ENCODE peak calls at places on chromosomes 4 and X, in ten cellular contexts. G, S, C, F, X, E, D, U, R and B are unnamed samples.

GRCh38 chr4:48194986-48195773 is 61.1 kb upstream of the TXK start:
- DNase-seq in G (peak), S (no peak), C (no peak), F (no peak), X (no peak), E (no peak), D (no peak), U (no peak), R (peak), B (no peak)

GRCh38 chrX:30659421-30659820 is 6.2 kb downstream of the GK start:
- DNase-seq in G (peak), S (no peak), C (no peak), F (peak), X (no peak), E (no peak), D (no peak), U (no peak), R (peak), B (no peak)

GRCh38 chrX:119503484-119503861 is 35.2 kb downstream of the SLC25A5 start:
- DNase-seq in G (peak), S (no peak), C (no peak), F (peak), X (peak), E (peak), D (peak), U (no peak), R (no peak), B (no peak)

GRCh38 chr4:6938237-6938636 is 28.6 kb downstream of the TBC1D14 start:
- DNase-seq in G (no peak), S (no peak), C (peak), F (no peak), X (peak), E (peak), D (no peak), U (no peak), R (peak), B (peak)

GRCh38 chr4:122706511-122706910 is 26.0 kb upstream of the BBS12 start:
- DNase-seq in G (no peak), S (no peak), C (no peak), F (no peak), X (no peak), E (no peak), D (no peak), U (no peak), R (no peak), B (no peak)

GRCh38 chr4:186204103-186204559 is 12.8 kb downstream of the CYP4V2 start:
- DNase-seq in G (peak), S (no peak), C (peak), F (no peak), X (peak), E (no peak), D (peak), U (no peak), R (no peak), B (peak)

GRCh38 chr4:123415977-123416376 is 19.4 kb downstream of the SPRY1 start:
- DNase-seq in G (peak), S (no peak), C (no peak), F (no peak), X (no peak), E (no peak), D (no peak), U (no peak), R (peak), B (no peak)

GRCh38 chr4:12492730-12493398 is 991.3 kb downstream of the RAB28 start:
- DNase-seq in G (no peak), S (no peak), C (no peak), F (no peak), X (no peak), E (no peak), D (no peak), U (no peak), R (no peak), B (no peak)

GRCh38 chrX:46831620-46832327 is 5.1 kb upstream of the RP2 start:
- DNase-seq in G (peak), S (no peak), C (no peak), F (no peak), X (no peak), E (no peak), D (no peak), U (no peak), R (no peak), B (no peak)

GRCh38 chr4:130808492-130808891 is 1712.5 kb downstream of the C4orf33 start:
- DNase-seq in G (no peak), S (no peak), C (no peak), F (no peak), X (no peak), E (no peak), D (no peak), U (no peak), R (peak), B (no peak)

GRCh38 chr4:673349-674091 is 556 bp downstream of the ATP5ME start:
- DNase-seq in G (no peak), S (no peak), C (peak), F (no peak), X (peak), E (no peak), D (peak), U (no peak), R (peak), B (no peak)

GRCh38 chr4:128311659-128312392 is 24.2 kb upstream of the PGRMC2 start:
- DNase-seq in G (no peak), S (no peak), C (no peak), F (no peak), X (peak), E (no peak), D (peak), U (no peak), R (no peak), B (no peak)

GRCh38 chr4:151624606-151625565 is 135.9 kb downstream of the GATB start:
- DNase-seq in G (no peak), S (no peak), C (no peak), F (no peak), X (no peak), E (no peak), D (no peak), U (no peak), R (no peak), B (no peak)

GRCh38 chr4:26455571-26455970 is 34.7 kb downstream of the CCKAR start:
- DNase-seq in G (no peak), S (no peak), C (no peak), F (no peak), X (no peak), E (no peak), D (no peak), U (no peak), R (no peak), B (no peak)

GRCh38 chr4:151689211-151689991 is 71.4 kb downstream of the GATB start:
- DNase-seq in G (no peak), S (no peak), C (no peak), F (no peak), X (no peak), E (no peak), D (no peak), U (no peak), R (no peak), B (no peak)

GRCh38 chr4:24764305-24764704 is 31.1 kb upstream of the SOD3 start:
- DNase-seq in G (peak), S (no peak), C (no peak), F (no peak), X (no peak), E (no peak), D (no peak), U (no peak), R (no peak), B (no peak)

GRCh38 chrX:65924938-65925507 is 114.9 kb downstream of the VSIG4 start:
- DNase-seq in G (no peak), S (no peak), C (no peak), F (no peak), X (no peak), E (no peak), D (no peak), U (no peak), R (peak), B (no peak)

GRCh38 chr4:85823295-85823694 is 348.3 kb downstream of the ARHGAP24 start:
- DNase-seq in G (peak), S (no peak), C (no peak), F (no peak), X (no peak), E (no peak), D (no peak), U (no peak), R (no peak), B (no peak)

GRCh38 chr4:3775011-3775410 is 8.8 kb downstream of the ADRA2C start:
- DNase-seq in G (no peak), S (no peak), C (no peak), F (no peak), X (no peak), E (no peak), D (no peak), U (no peak), R (no peak), B (no peak)

GRCh38 chr4:148737071-148737470 is 294.9 kb upstream of the NR3C2 start:
- DNase-seq in G (no peak), S (no peak), C (no peak), F (no peak), X (no peak), E (no peak), D (no peak), U (no peak), R (no peak), B (no peak)

GRCh38 chr4:64330143-64330542 is 79.1 kb downstream of the TECRL start:
- DNase-seq in G (no peak), S (no peak), C (no peak), F (no peak), X (no peak), E (no peak), D (no peak), U (no peak), R (no peak), B (no peak)

GRCh38 chr4:74474345-74475099 is 29.6 kb downstream of the AREG start:
- DNase-seq in G (peak), S (no peak), C (no peak), F (no peak), X (peak), E (no peak), D (no peak), U (no peak), R (no peak), B (no peak)

GRCh38 chr4:39043697-39044363 is 11.6 kb upstream of the TMEM156 start:
- DNase-seq in G (peak), S (peak), C (peak), F (no peak), X (no peak), E (no peak), D (no peak), U (no peak), R (peak), B (no peak)

GRCh38 chr4:39539026-39539690 is 11.9 kb upstream of the UGDH start:
- DNase-seq in G (peak), S (no peak), C (no peak), F (no peak), X (no peak), E (no peak), D (no peak), U (no peak), R (no peak), B (no peak)

GRCh38 chrX:107712231-107713204 is 63.1 kb downstream of the TSC22D3 start:
- DNase-seq in G (peak), S (no peak), C (no peak), F (no peak), X (no peak), E (no peak), D (peak), U (no peak), R (no peak), B (peak)

GRCh38 chr4:71941001-71941400 is 90.8 kb upstream of the NPFFR2 start:
- DNase-seq in G (peak), S (no peak), C (no peak), F (no peak), X (peak), E (no peak), D (peak), U (no peak), R (peak), B (no peak)

GRCh38 chrX:130902446-130902782 is 595 bp downstream of the ENOX2 start:
- DNase-seq in G (no peak), S (no peak), C (no peak), F (peak), X (no peak), E (no peak), D (no peak), U (no peak), R (no peak), B (no peak)
- TF ChIP-seq CTCF in G (no peak), S (no peak), C (no peak), F (no peak), X (no peak), E (no peak), D (no peak), U (no peak), R (no peak), B (no peak)

DNA sequence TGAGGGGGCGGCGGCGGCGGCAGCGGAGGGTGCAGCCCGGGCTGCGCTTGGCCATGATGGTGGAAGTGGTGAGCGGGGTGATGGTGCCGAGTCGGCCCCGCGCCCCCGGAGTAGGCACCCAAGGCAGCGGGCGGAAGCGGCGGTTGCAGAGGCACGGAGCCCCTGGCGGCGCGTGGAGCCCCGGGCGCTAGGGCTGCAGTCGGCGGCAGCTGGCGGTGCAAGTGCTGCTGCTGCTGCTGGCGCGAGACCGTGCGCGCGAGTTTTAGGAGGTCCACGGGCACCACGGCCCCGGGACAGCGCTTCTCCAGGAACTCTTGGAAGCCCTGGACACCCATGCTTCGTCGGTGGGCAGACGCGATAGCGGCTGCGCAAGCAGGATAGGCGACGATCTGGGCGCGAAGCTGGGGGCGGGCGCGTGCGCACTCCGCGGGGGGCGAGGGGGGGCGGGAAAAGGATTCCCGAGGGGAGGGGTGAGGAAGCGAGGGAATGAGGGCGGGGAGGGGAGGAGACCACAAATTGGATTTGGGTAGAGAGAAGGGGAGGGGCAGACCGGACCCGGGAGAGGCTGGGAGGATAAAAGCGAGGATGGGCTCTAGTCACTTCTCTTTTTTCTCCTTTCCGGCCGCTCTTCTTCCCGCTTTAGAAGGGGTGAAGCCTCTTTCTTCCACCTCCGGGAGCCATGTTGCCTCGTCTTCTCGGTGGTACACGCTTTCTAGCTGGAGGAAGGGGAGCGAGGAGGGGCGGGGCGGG is at the start of gene FAM120C:
- DNase-seq in G (peak), S (peak), C (peak), F (peak), X (peak), E (peak), D (peak), U (peak), R (peak), B (peak)
- TF ChIP-seq POLR2A in G (peak), S (peak), C (no peak), F (peak), X (peak), E (peak), D (peak), U (peak), R (peak), B (no peak)

GRCh38 chr4:98092833-98093439 is 50.3 kb downstream of the STPG2 start:
- DNase-seq in G (peak), S (no peak), C (no peak), F (no peak), X (no peak), E (no peak), D (no peak), U (no peak), R (peak), B (no peak)
- TF ChIP-seq CTCF in G (peak), S (peak), C (peak), F (peak), X (no peak), E (peak), D (no peak), U (no peak), R (no peak), B (no peak)

GRCh38 chr4:8079031-8079885 is 79.4 kb downstream of the ABLIM2 start:
- DNase-seq in G (no peak), S (no peak), C (no peak), F (no peak), X (peak), E (no peak), D (peak), U (no peak), R (peak), B (no peak)
- TF ChIP-seq POLR2A in G (no peak), S (no peak), C (no peak), F (no peak), X (no peak), E (no peak), D (no peak), U (no peak), R (no peak), B (no peak)

DNA sequence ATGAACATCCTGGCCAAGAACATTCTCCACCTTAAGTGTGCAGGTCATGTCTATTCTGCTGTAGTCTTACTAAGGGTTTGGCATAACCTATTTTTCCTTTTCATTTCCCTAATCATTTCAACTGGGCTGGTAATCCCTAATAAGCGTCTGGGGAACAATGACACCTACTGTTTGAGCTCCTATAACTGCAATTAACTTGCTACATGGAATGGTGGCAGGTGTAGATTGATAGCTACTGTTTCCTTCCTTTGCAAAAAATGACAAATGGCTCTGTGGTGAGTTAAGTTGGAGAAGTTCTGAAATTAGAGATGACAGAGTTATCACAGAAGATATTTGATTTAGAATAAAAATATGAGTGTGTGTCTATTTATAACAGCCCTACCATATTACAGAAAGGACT is 104.5 kb upstream of the NAP1L5 start:
- DNase-seq in G (no peak), S (no peak), C (no peak), F (no peak), X (no peak), E (no peak), D (no peak), U (no peak), R (no peak), B (no peak)
- TF ChIP-seq CTCF in G (no peak), S (no peak), C (no peak), F (no peak), X (peak), E (no peak), D (no peak), U (no peak), R (no peak), B (no peak)

GRCh38 chrX:130741151-130741550 is 161.9 kb downstream of the ENOX2 start:
- DNase-seq in G (no peak), S (no peak), C (no peak), F (no peak), X (no peak), E (no peak), D (no peak), U (no peak), R (no peak), B (no peak)
- TF ChIP-seq POLR2A in G (no peak), S (no peak), C (no peak), F (no peak), X (no peak), E (no peak), D (no peak), U (no peak), R (no peak), B (no peak)

GRCh38 chr4:15925830-15926229 is 12.7 kb downstream of the FGFBP1 start:
- DNase-seq in G (no peak), S (no peak), C (no peak), F (no peak), X (no peak), E (no peak), D (no peak), U (no peak), R (no peak), B (no peak)
- TF ChIP-seq CTCF in G (no peak), S (no peak), C (no peak), F (no peak), X (no peak), E (no peak), D (no peak), U (no peak), R (no peak), B (no peak)